ENCODE peak calls at places on chromosome 4, in six cellular contexts. R is IMR-90, S is H9, N is neuronal stem cell, T is mesenchymal stem cell, A is H1. B is an unnamed sample.

GRCh38 chr4:185215261-185215660 is 5.9 kb downstream of the SNX25 start:
- DNase-seq in A (no peak), T (no peak), S (no peak), R (peak), N (no peak), B (no peak)

GRCh38 chr4:134905061-134905460 is 703.5 kb upstream of the PABPC4L start:
- DNase-seq in S (no peak), N (no peak), A (no peak), T (no peak), R (no peak), B (peak)

GRCh38 chr4:24475756-24476155 is 108.6 kb downstream of the DHX15 start:
- DNase-seq in R (no peak), A (peak), N (no peak), S (no peak), T (no peak), B (peak)

GRCh38 chr4:31458813-31459212 is 738.6 kb downstream of the PCDH7 start:
- DNase-seq in R (no peak), S (no peak), N (no peak), A (no peak), T (no peak), B (no peak)

GRCh38 chr4:93183589-93183988 is 645.0 kb upstream of the ATOH1 start:
- DNase-seq in A (no peak), N (no peak), T (no peak), S (no peak), R (no peak), B (no peak)

GRCh38 chr4:39179681-39180080 is 2.6 kb upstream of the WDR19 start:
- DNase-seq in A (no peak), R (no peak), S (no peak), T (peak), N (no peak), B (no peak)

GRCh38 chr4:122826000-122826595 is 533 bp upstream of the FGF2 start:
- DNase-seq in N (no peak), A (no peak), T (no peak), R (peak), S (no peak), B (no peak)

GRCh38 chr4:167290684-167291083 is 56.4 kb upstream of the SPOCK3 start:
- DNase-seq in N (no peak), T (peak), S (no peak), R (no peak), A (no peak), B (peak)

GRCh38 chr4:81527115-81527514 is 55.4 kb upstream of the RASGEF1B start:
- DNase-seq in A (no peak), R (no peak), N (no peak), S (no peak), T (no peak), B (no peak)

GRCh38 chr4:150826302-150826701 is 188.8 kb downstream of the LRBA start:
- DNase-seq in A (no peak), S (no peak), R (no peak), N (no peak), T (no peak), B (no peak)

GRCh38 chr4:87060957-87061356 is 126.1 kb downstream of the AFF1 start:
- DNase-seq in A (no peak), R (peak), N (no peak), S (no peak), T (peak), B (no peak)

GRCh38 chr4:1980561-1981041 is 28.2 kb downstream of the NELFA start:
- DNase-seq in N (no peak), R (no peak), A (no peak), S (no peak), T (no peak), B (no peak)

GRCh38 chr4:164488114-164488513 is 265.8 kb upstream of the SMIM31 start:
- DNase-seq in S (no peak), T (no peak), A (no peak), R (no peak), N (no peak), B (no peak)

GRCh38 chr4:87913871-87914270 is 61.6 kb upstream of the SPP1 start:
- DNase-seq in R (no peak), A (no peak), N (no peak), T (no peak), S (no peak), B (no peak)

GRCh38 chr4:25378130-25378743 is 1.2 kb downstream of the ANAPC4 start:
- DNase-seq in S (no peak), N (no peak), T (no peak), R (no peak), A (no peak), B (no peak)

GRCh38 chr4:149910177-149910576 is 94.5 kb upstream of the IQCM start:
- DNase-seq in R (no peak), T (no peak), A (no peak), N (no peak), S (no peak), B (no peak)

GRCh38 chr4:153486281-153487151 is 20.4 kb downstream of the TMEM131L start:
- DNase-seq in R (peak), S (peak), N (no peak), A (no peak), T (peak), B (peak)

GRCh38 chr4:88659061-88659889 is 38.4 kb downstream of the NAP1L5 start:
- DNase-seq in S (peak), R (peak), A (no peak), N (peak), T (peak), B (peak)

DNA sequence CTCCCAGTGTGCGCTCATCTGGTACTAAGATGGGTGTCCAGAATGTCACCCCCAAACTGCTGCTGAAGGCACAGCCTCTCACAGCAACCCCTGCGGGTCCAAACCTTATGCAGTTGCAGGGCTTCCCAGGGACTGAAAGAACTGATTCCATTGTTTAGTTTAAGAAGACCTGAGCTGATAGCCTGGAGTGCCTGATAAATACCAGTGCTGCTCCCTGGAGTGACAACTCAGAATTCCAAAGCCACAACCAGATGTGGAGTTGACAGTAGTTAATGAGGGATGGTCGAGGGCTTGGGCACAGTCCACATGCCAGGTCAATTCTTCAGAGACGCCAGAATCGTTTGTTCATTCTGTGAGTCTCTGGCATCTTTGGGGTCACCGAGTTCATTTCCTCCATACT is 71.2 kb downstream of the LNX1 start:
- DNase-seq in N (no peak), A (no peak), T (no peak), R (no peak), S (peak), B (peak)
- H2BK5ac ChIP-seq in N (no peak), A (no peak), T (no peak), R (no peak), S (no peak), B (no peak)

GRCh38 chr4:137623013-137623412 is 90.7 kb upstream of the PCDH18 start:
- DNase-seq in S (no peak), T (peak), N (peak), R (no peak), A (no peak), B (no peak)

DNA sequence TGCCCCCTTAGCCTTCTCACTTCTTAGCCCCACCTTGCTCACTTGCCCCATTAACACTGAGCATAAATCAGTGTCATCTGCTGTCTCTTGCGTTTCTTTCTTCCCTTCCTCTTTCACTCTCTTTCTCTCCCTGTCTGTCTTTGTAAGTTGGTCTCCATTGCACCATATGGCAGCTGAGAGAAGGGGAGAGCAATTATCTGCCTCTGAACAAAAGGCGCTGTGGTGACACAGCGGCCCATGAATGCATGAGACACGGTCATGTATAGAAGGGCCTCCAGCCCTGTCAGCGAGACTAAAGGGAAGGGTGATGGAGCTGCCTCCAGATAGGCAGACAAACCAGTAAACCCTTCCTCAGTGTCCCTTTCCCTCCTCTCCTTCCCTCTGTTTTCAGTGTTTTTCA is 88.8 kb upstream of the PCDH18 start:
- DNase-seq in A (no peak), T (peak), N (peak), S (no peak), R (no peak), B (no peak)
- H4K8ac ChIP-seq in A (no peak), T (peak), N (no peak), S (no peak), R (peak), B (no peak)

GRCh38 chr4:6971536-6972374 is 62.1 kb downstream of the TBC1D14 start:
- DNase-seq in T (no peak), R (no peak), N (no peak), S (no peak), A (no peak), B (no peak)

GRCh38 chr4:6965329-6965728 is 55.7 kb downstream of the TBC1D14 start:
- DNase-seq in R (no peak), S (no peak), A (no peak), T (no peak), N (no peak), B (no peak)

GRCh38 chr4:6967846-6968340 is 58.3 kb downstream of the TBC1D14 start:
- DNase-seq in A (no peak), N (no peak), T (no peak), R (no peak), S (no peak), B (no peak)

GRCh38 chr4:6969826-6970800 is 60.5 kb downstream of the TBC1D14 start:
- DNase-seq in T (no peak), S (no peak), A (no peak), R (no peak), N (no peak), B (no peak)

DNA sequence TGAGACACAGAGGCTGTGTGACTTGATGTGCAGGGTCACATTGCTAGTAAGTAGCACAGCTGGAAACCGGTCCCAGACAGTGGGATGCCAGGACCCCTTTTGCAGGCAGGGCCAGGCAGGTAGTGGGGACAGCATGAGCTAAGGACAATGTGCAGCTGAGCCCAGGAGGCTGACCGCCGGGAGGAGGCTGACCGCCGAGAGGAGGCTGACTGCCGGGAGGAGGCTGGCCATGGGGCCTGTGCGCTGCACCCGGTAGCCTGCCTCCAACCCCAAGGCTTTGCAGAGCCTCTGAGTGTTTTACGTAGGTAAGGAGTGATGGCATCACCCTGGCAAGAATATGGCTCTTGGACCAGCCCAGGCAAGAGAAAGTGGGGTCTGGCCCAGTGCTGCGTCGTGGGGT is 58.9 kb downstream of the TBC1D14 start:
- DNase-seq in T (no peak), N (no peak), R (no peak), A (no peak), S (no peak), B (no peak)
- H3K18ac ChIP-seq in T (no peak), N (no peak), R (no peak), A (no peak), S (no peak), B (no peak)

GRCh38 chr4:102730968-102731533 is 29.7 kb downstream of the MANBA start:
- DNase-seq in S (peak), A (no peak), R (no peak), N (no peak), T (no peak), B (peak)

GRCh38 chr4:102734116-102734515 is 26.7 kb downstream of the MANBA start:
- DNase-seq in S (no peak), T (peak), R (no peak), N (no peak), A (no peak), B (no peak)

GRCh38 chr4:102734591-102735385 is 26.0 kb downstream of the MANBA start:
- DNase-seq in T (peak), N (no peak), R (peak), S (no peak), A (no peak), B (no peak)

GRCh38 chr4:102735578-102735977 is 25.2 kb downstream of the MANBA start:
- DNase-seq in S (no peak), R (no peak), N (no peak), T (peak), A (no peak), B (no peak)

DNA sequence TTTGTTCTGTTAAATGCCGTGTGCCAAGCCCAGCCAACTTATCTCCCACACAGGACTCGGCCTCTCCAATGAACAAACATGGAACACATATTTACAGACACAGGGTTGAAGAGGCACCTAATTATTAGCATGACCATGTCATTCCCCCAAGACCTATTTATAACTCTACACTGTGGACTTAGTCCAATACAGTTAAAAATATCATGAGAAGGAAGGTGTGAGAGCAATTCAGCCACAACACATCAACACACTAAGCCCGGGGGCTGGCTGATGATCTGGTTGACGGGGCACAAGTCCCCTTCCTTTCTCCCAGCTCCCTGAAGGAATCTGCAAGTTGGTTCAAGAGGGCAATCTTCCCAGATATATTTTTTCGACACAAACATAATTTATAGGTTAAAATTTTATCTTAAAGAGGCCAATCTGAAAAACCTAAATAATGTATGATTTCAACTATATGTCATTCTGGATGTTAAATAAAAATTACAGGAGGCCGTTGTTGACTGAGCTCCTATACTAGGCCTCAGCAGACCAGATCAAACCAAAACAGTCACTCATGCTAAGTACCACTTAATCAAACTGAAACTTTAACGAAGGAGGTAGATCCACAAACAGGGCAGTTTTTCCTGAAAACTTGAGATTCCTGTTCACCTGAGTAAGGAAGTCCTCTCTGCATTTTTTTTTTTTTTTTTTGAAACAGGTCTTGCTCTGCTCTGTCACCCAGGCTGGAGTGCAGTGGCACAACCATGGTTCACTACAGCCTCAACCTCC is 27.9 kb downstream of the MANBA start:
- DNase-seq in R (no peak), A (no peak), T (no peak), S (no peak), N (no peak), B (no peak)
- H2BK5ac ChIP-seq in R (no peak), A (no peak), T (no peak), S (no peak), N (no peak), B (no peak)

GRCh38 chr4:108034560-108034959 is 44.9 kb downstream of the HADH start:
- DNase-seq in A (no peak), S (no peak), N (no peak), R (no peak), T (no peak), B (no peak)
- H4K8ac ChIP-seq in A (no peak), S (no peak), N (no peak), R (no peak), T (no peak), B (no peak)

GRCh38 chr4:157818946-157819692 is 353.7 kb downstream of the GASK1B start:
- DNase-seq in T (no peak), S (no peak), N (no peak), R (no peak), A (no peak), B (no peak)

GRCh38 chr4:157819693-157820464 is 352.9 kb downstream of the GASK1B start:
- DNase-seq in N (no peak), R (no peak), A (no peak), S (no peak), T (no peak), B (no peak)

GRCh38 chr4:157824006-157824405 is 348.8 kb downstream of the GASK1B start:
- DNase-seq in R (no peak), N (no peak), T (no peak), A (no peak), S (no peak), B (no peak)

GRCh38 chr4:157821814-157822213 is 351.0 kb downstream of the GASK1B start:
- DNase-seq in N (no peak), T (no peak), S (no peak), A (no peak), R (no peak), B (no peak)
- H3K18ac ChIP-seq in N (no peak), T (no peak), S (no peak), A (no peak), R (no peak), B (no peak)

DNA sequence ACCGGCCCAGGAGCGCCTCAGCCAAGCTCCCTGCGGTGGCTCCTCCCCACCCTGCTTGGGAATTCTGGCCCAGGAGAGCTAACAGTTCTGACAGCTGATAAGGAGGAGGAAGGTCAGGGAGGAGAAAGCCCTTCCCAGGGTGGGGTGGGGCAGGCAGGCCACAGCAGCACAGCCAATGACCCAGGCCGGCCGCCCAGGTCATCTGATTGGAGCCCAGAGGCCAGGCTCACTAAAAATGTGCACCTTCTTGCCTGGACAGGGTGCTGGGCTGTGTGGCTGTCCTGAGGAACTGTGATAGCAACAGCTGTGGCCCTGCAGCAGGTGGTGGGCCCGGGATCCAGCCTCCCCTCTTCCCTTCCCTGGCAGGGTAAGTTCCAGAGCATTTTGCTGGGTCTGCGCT is 17.2 kb upstream of the SH3TC1 start:
- DNase-seq in T (no peak), R (no peak), N (no peak), A (no peak), S (no peak), B (peak)
- H2BK5ac ChIP-seq in T (no peak), R (no peak), N (peak), A (no peak), S (no peak), B (no peak)

DNA sequence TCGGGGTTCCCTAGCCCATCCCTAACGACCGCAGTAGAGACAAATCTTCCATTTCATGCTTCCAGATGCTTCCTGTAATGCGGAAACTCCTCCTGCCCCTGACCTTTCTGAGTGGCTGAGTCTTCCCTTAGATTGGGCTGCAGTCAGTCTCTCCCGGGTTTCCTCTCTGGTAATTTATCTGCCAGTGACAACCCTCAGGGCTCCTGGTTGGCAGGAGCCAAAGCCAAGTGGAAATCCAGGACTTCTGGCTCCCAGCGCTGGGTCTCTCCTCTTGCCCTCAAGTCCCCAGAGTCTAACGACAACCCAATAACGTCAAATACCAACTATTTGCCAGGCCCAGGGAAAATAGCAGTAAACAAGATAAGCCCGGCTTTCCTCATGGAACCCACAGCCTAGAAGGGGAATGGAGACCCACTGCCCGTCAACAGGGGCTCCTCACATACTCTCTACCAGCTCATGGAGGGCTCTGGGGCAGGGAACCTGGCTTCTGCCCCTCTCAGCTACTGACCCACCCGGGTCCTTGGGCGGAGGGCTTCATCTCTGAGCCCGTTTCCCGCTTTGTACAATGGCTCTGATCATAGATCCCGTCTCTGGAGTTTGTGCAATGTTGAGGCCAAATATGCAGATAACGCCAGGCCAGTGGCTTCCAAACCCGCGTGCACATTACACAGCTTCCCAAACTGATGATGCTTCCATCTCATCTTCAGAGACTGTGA is 1.1 kb upstream of the TBC1D14 start:
- DNase-seq in R (peak), N (no peak), T (peak), S (no peak), A (no peak), B (no peak)
- H4K8ac ChIP-seq in R (peak), N (no peak), T (peak), S (no peak), A (no peak), B (no peak)

GRCh38 chr4:148166132-148166531 is 276.1 kb downstream of the NR3C2 start:
- DNase-seq in R (no peak), A (no peak), T (no peak), N (no peak), S (no peak), B (no peak)

GRCh38 chr4:148161601-148162000 is 280.6 kb downstream of the NR3C2 start:
- DNase-seq in T (no peak), R (no peak), S (no peak), N (no peak), A (no peak), B (no peak)

GRCh38 chr4:148163011-148163410 is 279.2 kb downstream of the NR3C2 start:
- DNase-seq in S (no peak), T (no peak), A (no peak), R (no peak), N (no peak), B (peak)

GRCh38 chr4:148164529-148164928 is 277.7 kb downstream of the NR3C2 start:
- DNase-seq in N (no peak), A (no peak), R (no peak), S (no peak), T (no peak), B (no peak)

DNA sequence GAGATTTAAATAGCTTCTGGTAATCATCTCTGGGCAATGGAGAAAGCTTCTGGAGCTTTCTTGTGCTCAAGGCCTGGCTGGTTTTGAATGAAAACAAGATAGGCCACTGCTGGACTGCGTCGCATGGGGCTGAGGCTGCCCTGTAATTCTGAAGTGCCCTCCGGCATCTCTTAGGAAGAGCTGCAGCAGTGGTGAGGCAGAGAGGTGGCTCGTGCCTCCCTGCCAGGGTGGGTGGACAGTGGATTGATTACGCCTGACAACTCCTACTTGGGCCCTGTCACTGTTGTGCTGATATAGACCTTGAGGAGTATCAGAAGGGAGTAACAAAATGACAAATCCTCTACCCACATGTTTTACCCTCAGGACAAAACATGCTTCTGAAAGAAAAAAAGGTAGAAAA is 279.7 kb downstream of the NR3C2 start:
- DNase-seq in A (no peak), S (no peak), N (no peak), T (no peak), R (no peak), B (no peak)
- H3K18ac ChIP-seq in A (no peak), S (no peak), N (no peak), T (no peak), R (no peak), B (no peak)

B was measured in mesendoderm.